ENCODE peak calls at places on chromosome 10, in seven cellular contexts. I is endodermal cell; X is HL-60; D is pancreas; R is psoas muscle; Q is CD8-positive, alpha-beta T cell; E is HFF-Myc. U is an unnamed sample.

GRCh38 chr10:48598243-48598935 is 6.5 kb downstream of the ARHGAP22 start:
- DNase-seq in I (no peak), X (no peak), D (no peak), R (no peak), Q (no peak), E (no peak), U (no peak)

GRCh38 chr10:132028706-132029105 is 37.0 kb upstream of the JAKMIP3 start:
- DNase-seq in I (no peak), X (no peak), D (no peak), R (no peak), Q (no peak), E (no peak), U (no peak)

GRCh38 chr10:125982256-125982948 is 86.0 kb downstream of the FANK1 start:
- DNase-seq in I (peak; percentile 72), X (peak; percentile 1), D (no peak), R (no peak), Q (peak; percentile 10), E (peak; percentile 69), U (peak; percentile 42)

GRCh38 chr10:24307696-24308476 is 98.9 kb downstream of the KIAA1217 start:
- DNase-seq in I (no peak), X (no peak), D (no peak), R (no peak), Q (no peak), E (no peak), U (no peak)

GRCh38 chr10:43196981-43197833 is 59.0 kb downstream of the CSGALNACT2 start:
- DNase-seq in I (peak; percentile 48), X (no peak), D (no peak), R (peak; percentile 48), Q (no peak), E (no peak), U (no peak)

GRCh38 chr10:49116509-49117365 is 1.4 kb upstream of the VSTM4 start:
- DNase-seq in I (peak; percentile 37), X (no peak), D (no peak), R (no peak), Q (no peak), E (no peak), U (no peak)

GRCh38 chr10:22335204-22335956 is 9.9 kb upstream of the SPAG6 start:
- DNase-seq in I (peak; percentile 84), X (no peak), D (peak; percentile 68), R (peak; percentile 72), Q (no peak), E (no peak), U (no peak)

GRCh38 chr10:71966046-71967004 is 2.1 kb downstream of the CHST3 start:
- DNase-seq in I (no peak), X (no peak), D (no peak), R (no peak), Q (no peak), E (no peak), U (no peak)

GRCh38 chr10:8614054-8614565 is 559.6 kb downstream of the GATA3 start:
- DNase-seq in I (no peak), X (no peak), D (no peak), R (no peak), Q (no peak), E (no peak), U (no peak)

GRCh38 chr10:121041906-121042305 is 190.7 kb downstream of the WDR11 start:
- DNase-seq in I (no peak), X (peak; percentile 56), D (no peak), R (no peak), Q (no peak), E (no peak), U (no peak)

GRCh38 chr10:44010873-44011602 is 362.4 kb upstream of the ZNF32 start:
- DNase-seq in I (no peak), X (no peak), D (no peak), R (no peak), Q (no peak), E (peak; percentile 21), U (peak; percentile 81)

GRCh38 chr10:130206216-130206737 is 70.1 kb downstream of the GLRX3 start:
- DNase-seq in I (no peak), X (no peak), D (no peak), R (peak; percentile 27), Q (no peak), E (no peak), U (no peak)

GRCh38 chr10:86632951-86633350 is 21.4 kb upstream of the OPN4 start:
- DNase-seq in I (no peak), X (no peak), D (no peak), R (no peak), Q (no peak), E (no peak), U (no peak)

GRCh38 chr10:18332048-18332447 is 191.8 kb downstream of the CACNB2 start:
- DNase-seq in I (no peak), X (no peak), D (no peak), R (no peak), Q (no peak), E (no peak), U (no peak)

GRCh38 chr10:5076615-5077014 is 17.6 kb upstream of the AKR1C3 start:
- DNase-seq in I (no peak), X (no peak), D (no peak), R (no peak), Q (no peak), E (no peak), U (no peak)

GRCh38 chr10:12534824-12535223 is 185.5 kb downstream of the CAMK1D start:
- DNase-seq in I (peak; percentile 38), X (no peak), D (no peak), R (no peak), Q (no peak), E (no peak), U (no peak)

GRCh38 chr10:29163746-29164145 is 125.1 kb upstream of the LYZL1 start:
- DNase-seq in I (no peak), X (no peak), D (no peak), R (no peak), Q (no peak), E (peak; percentile 27), U (no peak)

GRCh38 chr10:30637881-30638467 is 8.4 kb upstream of the LYZL2 start:
- DNase-seq in I (peak; percentile 64), X (no peak), D (no peak), R (no peak), Q (no peak), E (peak; percentile 86), U (no peak)

GRCh38 chr10:79434223-79434687 is 11.2 kb downstream of the ZCCHC24 start:
- DNase-seq in I (no peak), X (no peak), D (peak; percentile 28), R (no peak), Q (no peak), E (no peak), U (no peak)

DNA sequence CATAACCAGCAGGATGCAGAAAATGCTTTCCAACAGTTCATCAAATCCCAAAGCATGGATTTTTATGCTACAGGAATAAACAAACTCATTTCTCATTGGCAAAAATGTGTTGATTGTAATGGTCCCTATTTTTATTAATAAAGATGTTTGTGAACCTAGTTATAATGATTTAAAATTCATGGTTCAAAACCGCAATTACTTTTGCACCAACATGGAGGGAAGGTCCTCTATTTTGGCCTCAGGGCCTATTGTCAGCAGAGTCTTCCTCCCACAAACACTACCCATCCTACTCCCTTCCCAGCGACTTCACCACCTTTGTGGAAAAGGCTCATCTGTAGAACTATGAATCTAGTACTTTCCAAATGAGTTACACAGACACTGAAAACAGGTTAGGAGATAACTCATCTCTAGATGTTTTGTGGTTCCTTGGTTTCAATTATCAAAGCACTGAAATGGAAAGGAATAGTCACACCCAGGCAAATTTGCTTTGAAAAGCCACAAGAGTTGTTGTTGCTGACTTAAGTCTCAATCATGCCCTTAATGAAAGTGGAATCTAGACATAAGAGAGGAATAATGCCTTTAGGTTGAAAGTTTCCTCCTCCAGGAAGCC is 59.4 kb upstream of the FRMD4A start:
- DNase-seq in I (no peak), X (no peak), D (no peak), R (no peak), Q (no peak), E (no peak), U (peak; percentile 65)
- H3K4me3 ChIP-seq in I (no peak overlapping the region), X (no peak overlapping the region), D (no peak overlapping the region), R (no peak overlapping the region), Q (no peak overlapping the region), E (no peak overlapping the region), U (no peak overlapping the region)

GRCh38 chr10:92553959-92554358 is 19.9 kb downstream of the IDE start:
- DNase-seq in I (no peak), X (no peak), D (no peak), R (no peak), Q (no peak), E (no peak), U (no peak)

GRCh38 chr10:92550924-92551323 is 23.0 kb downstream of the IDE start:
- DNase-seq in I (no peak), X (no peak), D (no peak), R (no peak), Q (no peak), E (no peak), U (no peak)

GRCh38 chr10:92547676-92548075 is 26.2 kb downstream of the IDE start:
- DNase-seq in I (no peak), X (no peak), D (no peak), R (no peak), Q (no peak), E (no peak), U (no peak)

GRCh38 chr10:92552310-92552709 is 21.6 kb downstream of the IDE start:
- DNase-seq in I (no peak), X (no peak), D (no peak), R (no peak), Q (no peak), E (no peak), U (no peak)
- TF ChIP-seq CTCF in I (peak; percentile 65), X (no peak), D (no peak), R (no peak), Q (no peak), E (peak; percentile 36), U (peak; percentile 57)

GRCh38 chr10:511101-511848 is 178.2 kb downstream of the DIP2C start:
- DNase-seq in I (peak; percentile 98), X (peak; percentile 52), D (peak; percentile 100), R (peak; percentile 98), Q (peak; percentile 71), E (peak; percentile 65), U (peak; percentile 44)

GRCh38 chr10:514137-514671 is 175.3 kb downstream of the DIP2C start:
- DNase-seq in I (no peak), X (no peak), D (peak; percentile 74), R (no peak), Q (no peak), E (no peak), U (no peak)

GRCh38 chr10:515674-516073 is 173.8 kb downstream of the DIP2C start:
- DNase-seq in I (no peak), X (no peak), D (no peak), R (no peak), Q (no peak), E (no peak), U (peak; percentile 48)

GRCh38 chr10:511849-512191 is 177.6 kb downstream of the DIP2C start:
- DNase-seq in I (no peak), X (no peak), D (peak; percentile 50), R (no peak), Q (no peak), E (no peak), U (no peak)

DNA sequence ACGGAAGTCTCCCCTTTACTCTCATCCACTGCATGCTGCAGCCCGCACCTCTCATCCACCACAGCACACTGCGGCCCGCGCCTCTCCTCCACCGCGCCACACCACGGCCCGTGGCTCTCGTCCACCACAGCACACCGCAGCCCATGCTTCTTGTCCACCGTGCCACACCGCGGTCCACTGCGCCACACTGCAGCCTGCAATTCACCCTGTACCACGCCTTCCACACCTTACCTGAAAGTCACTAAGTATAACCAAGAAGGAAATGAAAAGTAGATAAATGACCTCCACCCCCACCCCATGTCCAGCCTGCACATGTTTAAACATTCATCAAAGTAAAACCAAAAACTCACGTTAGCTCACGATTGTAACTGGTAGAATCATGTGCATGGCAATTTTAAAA is 176.1 kb downstream of the DIP2C start:
- DNase-seq in I (no peak), X (no peak), D (peak; percentile 68), R (no peak), Q (no peak), E (no peak), U (no peak)
- H3K4me3 ChIP-seq in I (no peak overlapping the region), X (no peak overlapping the region), D (no peak overlapping the region), R (no peak overlapping the region), Q (no peak overlapping the region), E (no peak overlapping the region), U (peak overlapping the region; percentile 27)

GRCh38 chr10:77711683-77712049 is 74.1 kb upstream of the KCNMA1 start:
- DNase-seq in I (no peak), X (no peak), D (no peak), R (no peak), Q (no peak), E (no peak), U (no peak)
- TF ChIP-seq CTCF in I (no peak), X (no peak), D (no peak), R (no peak), Q (peak; percentile 50), E (no peak), U (no peak)